ENCODE peak calls at places on chromosomes 6 and 20, in six cellular contexts. V is activated CD4-positive, alpha-beta T cell treated with anti-CD3 and anti-CD28 coated beads, Interleukin-2, amount 10 ng/mL, durations not matched to agents 7 days and 5 days; F is stimulated activated CD4-positive, alpha-beta T cell treated with anti-CD3 and anti-CD28 coated beads, TNF-alpha, amount 100 ng/mL, for 1 hour; Q is SW480; T is hepatocyte; N is HFFc6. P is an unnamed sample.
A peak's percentile ranks its signal among the peaks of the same experiment; 100 is the strongest.

GRCh38 chr20:36499723-36500501 is 41.4 kb upstream of the MYL9 start:
- DNase-seq in F (no peak), T (no peak), N (peak; percentile 21), Q (no peak), V (no peak), P (no peak)

GRCh38 chr6:109348246-109348645 is 34.0 kb downstream of the CD164 start:
- DNase-seq in T (no peak), V (no peak), Q (no peak), F (no peak), N (no peak), P (no peak)

GRCh38 chr6:134750669-134751068 is 199.2 kb downstream of the ALDH8A1 start:
- DNase-seq in T (no peak), N (peak; percentile 88), Q (no peak), F (no peak), V (no peak), P (no peak)

GRCh38 chr6:87897581-87898147 is 150.0 kb upstream of the SPACA1 start:
- DNase-seq in F (no peak), T (no peak), Q (peak; percentile 9), V (no peak), N (no peak), P (no peak)

GRCh38 chr6:97438011-97438671 is 155.1 kb upstream of the MMS22L start:
- DNase-seq in V (no peak), T (no peak), N (no peak), F (no peak), Q (no peak), P (no peak)

GRCh38 chr6:71291991-71292390 is 3.4 kb downstream of the OGFRL1 start:
- DNase-seq in Q (no peak), V (no peak), F (no peak), T (no peak), N (no peak), P (no peak)

GRCh38 chr20:15515706-15516105 is 1057.5 kb downstream of the KIF16B start:
- DNase-seq in F (no peak), Q (no peak), T (no peak), V (no peak), N (no peak), P (no peak)

GRCh38 chr6:15915508-15916178 is 213.2 kb upstream of the MYLIP start:
- DNase-seq in N (no peak), V (no peak), T (no peak), Q (no peak), F (no peak), P (no peak)

GRCh38 chr6:53062369-53062639 is 2.9 kb upstream of the FBXO9 start:
- DNase-seq in V (no peak), N (no peak), F (no peak), Q (no peak), T (no peak), P (no peak)

GRCh38 chr6:84469144-84469543 is 241.7 kb upstream of the CEP162 start:
- DNase-seq in N (no peak), V (no peak), T (no peak), Q (no peak), F (no peak), P (no peak)

P was measured in CMK.